ENCODE peak calls at places on chromosomes 1 and 21, in six cellular contexts. One of them, this sample, is unnamed.

GRCh38 chr1:52905376-52905698 is 16.2 kb downstream of the ECHDC2 start:
- DNase-seq in coronary artery: no peak
- DNase-seq in mammary epithelial cell: no peak
- DNase-seq in transverse colon: no peak
- DNase-seq in mucosa of descending colon: no peak
- DNase-seq in Peyer's patch: no peak
- DNase-seq in this sample: no peak

GRCh38 chr21:46116846-46117585 is 19.1 kb downstream of the COL6A2 start:
- DNase-seq in mammary epithelial cell: peak; percentile 48
- DNase-seq in coronary artery: peak; percentile 58
- DNase-seq in Peyer's patch: peak; percentile 32
- DNase-seq in transverse colon: peak; percentile 5
- DNase-seq in mucosa of descending colon: no peak
- DNase-seq in this sample: no peak

GRCh38 chr1:155646307-155646706 is 36.3 kb downstream of the MSTO1 start:
- DNase-seq in coronary artery: no peak
- DNase-seq in mucosa of descending colon: no peak
- DNase-seq in transverse colon: no peak
- DNase-seq in mammary epithelial cell: peak; percentile 29
- DNase-seq in Peyer's patch: no peak
- DNase-seq in this sample: no peak

GRCh38 chr1:88998716-88999115 is 6.3 kb upstream of the KYAT3 start:
- DNase-seq in transverse colon: no peak
- DNase-seq in mammary epithelial cell: peak; percentile 60
- DNase-seq in Peyer's patch: no peak
- DNase-seq in coronary artery: no peak
- DNase-seq in mucosa of descending colon: peak; percentile 67
- DNase-seq in this sample: no peak

GRCh38 chr1:1073743-1074587 is at the start of gene RNF223:
- DNase-seq in mammary epithelial cell: peak; percentile 56
- DNase-seq in Peyer's patch: peak; percentile 76
- DNase-seq in transverse colon: peak; percentile 88
- DNase-seq in mucosa of descending colon: peak; percentile 89
- DNase-seq in coronary artery: no peak
- DNase-seq in this sample: no peak

GRCh38 chr1:211036701-211037494 is 97.0 kb downstream of the KCNH1 start:
- DNase-seq in Peyer's patch: no peak
- DNase-seq in mammary epithelial cell: peak; percentile 68
- DNase-seq in mucosa of descending colon: no peak
- DNase-seq in coronary artery: no peak
- DNase-seq in transverse colon: no peak
- DNase-seq in this sample: peak; percentile 89

GRCh38 chr1:54172614-54173312 is 20.0 kb upstream of the CDCP2 start:
- DNase-seq in coronary artery: no peak
- DNase-seq in mucosa of descending colon: no peak
- DNase-seq in mammary epithelial cell: no peak
- DNase-seq in Peyer's patch: no peak
- DNase-seq in transverse colon: no peak
- DNase-seq in this sample: no peak

GRCh38 chr1:6500446-6501406 is 9.3 kb upstream of the PLEKHG5 start:
- DNase-seq in transverse colon: no peak
- DNase-seq in mucosa of descending colon: no peak
- DNase-seq in coronary artery: no peak
- DNase-seq in Peyer's patch: no peak
- DNase-seq in mammary epithelial cell: no peak
- DNase-seq in this sample: no peak

GRCh38 chr1:246506785-246507639 is at the start of gene SMYD3:
- DNase-seq in Peyer's patch: peak; percentile 85
- DNase-seq in mucosa of descending colon: peak; percentile 74
- DNase-seq in coronary artery: no peak
- DNase-seq in transverse colon: peak; percentile 78
- DNase-seq in mammary epithelial cell: peak; percentile 73
- DNase-seq in this sample: no peak

GRCh38 chr1:6274622-6275139 is 13.8 kb upstream of the GPR153 start:
- DNase-seq in transverse colon: no peak
- DNase-seq in Peyer's patch: no peak
- DNase-seq in mucosa of descending colon: no peak
- DNase-seq in mammary epithelial cell: no peak
- DNase-seq in coronary artery: no peak
- DNase-seq in this sample: no peak

GRCh38 chr1:4048921-4049320 is 148.8 kb upstream of the C1orf174 start:
- DNase-seq in mucosa of descending colon: no peak
- DNase-seq in coronary artery: no peak
- DNase-seq in Peyer's patch: no peak
- DNase-seq in mammary epithelial cell: no peak
- DNase-seq in transverse colon: no peak
- DNase-seq in this sample: no peak

GRCh38 chr1:119475866-119476439 is 31.1 kb upstream of the HSD3B1 start:
- DNase-seq in mucosa of descending colon: peak; percentile 79
- DNase-seq in mammary epithelial cell: peak; percentile 64
- DNase-seq in coronary artery: no peak
- DNase-seq in transverse colon: peak; percentile 71
- DNase-seq in Peyer's patch: peak; percentile 82
- DNase-seq in this sample: no peak

GRCh38 chr1:100404816-100405215 is 52.5 kb downstream of the CDC14A start:
- DNase-seq in transverse colon: no peak
- DNase-seq in mammary epithelial cell: no peak
- DNase-seq in Peyer's patch: no peak
- DNase-seq in mucosa of descending colon: no peak
- DNase-seq in coronary artery: no peak
- DNase-seq in this sample: no peak

GRCh38 chr1:180158149-180159147 is 3.8 kb downstream of the QSOX1 start:
- DNase-seq in coronary artery: no peak
- DNase-seq in Peyer's patch: no peak
- DNase-seq in transverse colon: peak; percentile 37
- DNase-seq in mucosa of descending colon: peak; percentile 36
- DNase-seq in mammary epithelial cell: no peak
- DNase-seq in this sample: no peak

GRCh38 chr21:24375201-24375600 is 1232.1 kb downstream of the MRPL39 start:
- DNase-seq in transverse colon: no peak
- DNase-seq in mammary epithelial cell: no peak
- DNase-seq in mucosa of descending colon: peak; percentile 7
- DNase-seq in coronary artery: no peak
- DNase-seq in Peyer's patch: no peak
- DNase-seq in this sample: no peak

GRCh38 chr1:35210306-35211112 is 17.6 kb upstream of the SFPQ start:
- DNase-seq in Peyer's patch: no peak
- DNase-seq in mammary epithelial cell: no peak
- DNase-seq in transverse colon: no peak
- DNase-seq in coronary artery: no peak
- DNase-seq in mucosa of descending colon: no peak
- DNase-seq in this sample: no peak

GRCh38 chr1:175633801-175634200 is 109.6 kb downstream of the TNR start:
- DNase-seq in coronary artery: no peak
- DNase-seq in transverse colon: no peak
- DNase-seq in mucosa of descending colon: no peak
- DNase-seq in mammary epithelial cell: no peak
- DNase-seq in Peyer's patch: no peak
- DNase-seq in this sample: no peak

GRCh38 chr1:196535727-196536126 is 72.5 kb downstream of the KCNT2 start:
- DNase-seq in transverse colon: no peak
- DNase-seq in Peyer's patch: no peak
- DNase-seq in mammary epithelial cell: peak; percentile 48
- DNase-seq in mucosa of descending colon: no peak
- DNase-seq in coronary artery: no peak
- DNase-seq in this sample: no peak

GRCh38 chr21:44950016-44950326 is 10.1 kb downstream of the SLX9 start:
- DNase-seq in mammary epithelial cell: no peak
- DNase-seq in transverse colon: no peak
- DNase-seq in mucosa of descending colon: no peak
- DNase-seq in Peyer's patch: no peak
- DNase-seq in coronary artery: no peak
- DNase-seq in this sample: no peak

GRCh38 chr1:182567629-182568028 is 21.4 kb downstream of the RNASEL start:
- DNase-seq in Peyer's patch: no peak
- DNase-seq in mucosa of descending colon: no peak
- DNase-seq in mammary epithelial cell: no peak
- DNase-seq in transverse colon: no peak
- DNase-seq in coronary artery: no peak
- DNase-seq in this sample: no peak

GRCh38 chr1:100448371-100448770 is 89.6 kb upstream of the GPR88 start:
- DNase-seq in mucosa of descending colon: peak; percentile 47
- DNase-seq in transverse colon: no peak
- DNase-seq in coronary artery: no peak
- DNase-seq in mammary epithelial cell: no peak
- DNase-seq in Peyer's patch: no peak
- DNase-seq in this sample: no peak

GRCh38 chr1:87792094-87792493 is 463.4 kb downstream of the LMO4 start:
- DNase-seq in transverse colon: no peak
- DNase-seq in Peyer's patch: no peak
- DNase-seq in coronary artery: no peak
- DNase-seq in mucosa of descending colon: no peak
- DNase-seq in mammary epithelial cell: no peak
- DNase-seq in this sample: no peak

GRCh38 chr1:6009120-6010040 is 17.2 kb upstream of the NPHP4 start:
- DNase-seq in mucosa of descending colon: no peak
- DNase-seq in mammary epithelial cell: no peak
- DNase-seq in transverse colon: no peak
- DNase-seq in coronary artery: no peak
- DNase-seq in Peyer's patch: no peak
- DNase-seq in this sample: no peak

GRCh38 chr1:97017895-97018294 is 296.3 kb downstream of the PTBP2 start:
- DNase-seq in mucosa of descending colon: no peak
- DNase-seq in Peyer's patch: no peak
- DNase-seq in coronary artery: no peak
- DNase-seq in mammary epithelial cell: no peak
- DNase-seq in transverse colon: no peak
- DNase-seq in this sample: no peak

GRCh38 chr1:169133801-169134558 is 27.5 kb downstream of the ATP1B1 start:
- DNase-seq in mammary epithelial cell: no peak
- DNase-seq in mucosa of descending colon: no peak
- DNase-seq in Peyer's patch: no peak
- DNase-seq in transverse colon: no peak
- DNase-seq in coronary artery: no peak
- DNase-seq in this sample: no peak

DNA sequence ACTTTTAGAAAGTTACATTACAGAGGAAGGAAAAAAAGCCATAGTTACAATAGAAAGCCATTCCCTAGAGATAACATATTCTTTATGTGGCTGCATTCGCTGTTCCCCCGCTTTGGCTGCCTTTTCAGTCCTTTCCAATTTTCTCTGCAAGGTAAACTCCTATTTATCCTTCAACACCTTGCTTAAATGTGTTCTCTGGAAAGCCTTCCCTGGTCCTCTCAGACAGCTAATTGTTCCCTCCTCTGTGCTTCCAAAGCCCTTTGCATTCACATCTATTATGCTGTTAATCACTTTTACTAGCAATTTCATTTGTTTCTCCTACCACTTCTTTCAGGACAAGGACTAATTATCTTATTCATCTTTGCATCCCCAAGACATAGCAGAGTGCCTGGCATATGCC is 1.6 kb downstream of the PHC2 start:
- DNase-seq in mucosa of descending colon: no peak
- DNase-seq in Peyer's patch: no peak
- DNase-seq in mammary epithelial cell: no peak
- DNase-seq in transverse colon: no peak
- DNase-seq in coronary artery: no peak
- DNase-seq in this sample: no peak
- H3K4me3 ChIP-seq in mucosa of descending colon: no peak overlapping the region
- H3K4me3 ChIP-seq in Peyer's patch: no peak overlapping the region
- H3K4me3 ChIP-seq in mammary epithelial cell: peak overlapping the region; percentile 82
- H3K4me3 ChIP-seq in transverse colon: no peak overlapping the region
- H3K4me3 ChIP-seq in coronary artery: no peak overlapping the region
- H3K4me3 ChIP-seq in this sample: no peak overlapping the region

GRCh38 chr1:93938461-93939145 is 29.4 kb upstream of the GCLM start:
- DNase-seq in mucosa of descending colon: no peak
- DNase-seq in Peyer's patch: no peak
- DNase-seq in coronary artery: no peak
- DNase-seq in transverse colon: no peak
- DNase-seq in mammary epithelial cell: no peak
- DNase-seq in this sample: no peak

DNA sequence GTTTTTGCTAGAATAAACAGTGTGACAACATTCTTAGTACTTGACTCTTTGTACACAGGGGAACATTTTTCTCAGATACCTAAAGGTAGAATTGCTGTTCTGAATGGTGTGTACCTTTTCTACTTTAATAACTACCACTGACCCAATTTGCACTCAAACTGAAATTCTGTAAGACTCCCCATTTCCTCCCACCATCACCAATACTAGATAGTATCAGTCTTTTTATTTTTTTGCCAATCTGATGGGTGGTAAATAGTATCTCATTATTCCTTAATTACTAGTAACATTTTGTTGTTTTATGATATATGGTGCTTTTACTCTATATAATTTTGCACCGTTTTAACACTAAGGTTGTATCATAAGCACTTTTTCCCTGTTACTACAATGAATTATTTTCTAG is 28.8 kb upstream of the GCLM start:
- DNase-seq in coronary artery: no peak
- DNase-seq in transverse colon: no peak
- DNase-seq in mucosa of descending colon: no peak
- DNase-seq in Peyer's patch: no peak
- DNase-seq in mammary epithelial cell: no peak
- DNase-seq in this sample: no peak
- TF ChIP-seq CTCF in coronary artery: no peak
- TF ChIP-seq CTCF in transverse colon: no peak
- TF ChIP-seq CTCF in mucosa of descending colon: no peak
- TF ChIP-seq CTCF in Peyer's patch: no peak
- TF ChIP-seq CTCF in mammary epithelial cell: no peak
- TF ChIP-seq CTCF in this sample: no peak

GRCh38 chr1:191788551-191788950 is 369.7 kb upstream of the RGS18 start:
- DNase-seq in coronary artery: no peak
- DNase-seq in Peyer's patch: no peak
- DNase-seq in mucosa of descending colon: no peak
- DNase-seq in transverse colon: no peak
- DNase-seq in mammary epithelial cell: no peak
- DNase-seq in this sample: no peak
- H3K4me3 ChIP-seq in coronary artery: no peak overlapping the region
- H3K4me3 ChIP-seq in Peyer's patch: no peak overlapping the region
- H3K4me3 ChIP-seq in mucosa of descending colon: no peak overlapping the region
- H3K4me3 ChIP-seq in transverse colon: no peak overlapping the region
- H3K4me3 ChIP-seq in mammary epithelial cell: no peak overlapping the region
- H3K4me3 ChIP-seq in this sample: no peak overlapping the region

DNA sequence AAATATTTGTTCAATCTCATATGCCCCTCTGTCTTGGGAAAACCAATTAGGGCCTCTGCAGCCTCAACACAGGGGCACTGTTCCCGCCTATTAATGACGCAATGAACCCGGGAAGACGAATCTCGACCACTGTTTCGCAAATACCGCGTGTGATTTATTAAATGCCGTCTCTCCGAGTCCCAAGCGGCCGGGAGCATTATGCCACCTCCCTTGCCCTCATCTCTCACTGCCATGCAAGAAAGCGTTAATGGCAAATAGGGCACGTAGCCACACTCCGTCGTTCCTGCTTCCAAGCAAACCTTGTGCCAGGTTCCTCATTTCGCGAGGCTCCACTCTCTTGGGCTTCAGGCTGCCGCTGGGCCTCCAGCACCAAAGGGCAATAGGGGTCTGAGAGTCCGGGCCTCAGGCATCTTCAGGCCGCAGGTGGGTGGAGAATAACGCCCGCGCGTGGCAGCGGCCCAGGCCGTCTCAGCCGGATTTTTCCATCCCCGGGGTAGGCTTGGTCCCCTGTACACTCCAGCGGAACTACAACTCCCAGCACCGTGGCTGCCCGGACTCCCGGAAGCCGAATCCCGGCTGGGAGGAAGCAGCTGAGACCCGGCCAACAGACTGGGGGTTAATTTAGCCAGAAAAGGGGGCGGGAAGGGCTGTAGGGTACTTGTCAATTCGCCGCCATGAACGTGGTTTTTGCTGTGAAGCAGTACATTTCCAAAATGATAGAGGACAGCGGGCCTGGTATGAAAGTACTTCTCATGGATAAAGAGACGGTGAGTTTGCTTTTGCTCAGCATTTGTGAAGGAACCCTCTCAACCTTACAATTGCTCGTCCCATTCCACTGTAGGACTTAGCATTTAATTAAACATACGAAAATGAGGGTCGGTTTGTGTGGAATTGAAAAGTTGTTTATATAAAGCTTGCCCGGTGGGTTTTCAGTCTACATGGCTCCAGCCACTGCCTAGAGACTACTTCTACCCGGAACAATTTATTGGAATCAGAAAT is at the start of gene VPS45:
- DNase-seq in coronary artery: peak; percentile 94
- DNase-seq in Peyer's patch: peak; percentile 94
- DNase-seq in mucosa of descending colon: peak; percentile 92
- DNase-seq in mammary epithelial cell: peak; percentile 86
- DNase-seq in transverse colon: peak; percentile 92
- DNase-seq in this sample: peak; percentile 42
- TF ChIP-seq CTCF in coronary artery: no peak
- TF ChIP-seq CTCF in Peyer's patch: peak; percentile 30
- TF ChIP-seq CTCF in mucosa of descending colon: no peak
- TF ChIP-seq CTCF in mammary epithelial cell: no peak
- TF ChIP-seq CTCF in transverse colon: no peak
- TF ChIP-seq CTCF in this sample: no peak

This sample was measured in AG09309.